ENCODE peak calls at places on chromosomes 3 and 15, in six cellular contexts. E, C, I, R, N and F are unnamed samples.

GRCh38 chr15:77030042-77030927 is 35.4 kb downstream of the PSTPIP1 start:
- DNase-seq in R (no peak), N (peak), I (peak), C (no peak), E (no peak), F (no peak)

GRCh38 chr15:67003586-67003985 is 61.8 kb upstream of the SMAD3 start:
- DNase-seq in R (no peak), N (no peak), C (no peak), I (no peak), E (no peak), F (no peak)

GRCh38 chr3:72373139-72373538 is 475.1 kb downstream of the SHQ1 start:
- DNase-seq in E (no peak), I (no peak), C (no peak), R (no peak), N (no peak), F (no peak)

GRCh38 chr3:158718490-158719170 is 13.6 kb downstream of the RARRES1 start:
- DNase-seq in E (peak), I (no peak), R (no peak), C (no peak), N (no peak), F (no peak)

GRCh38 chr15:101348643-101349496 is 53.8 kb upstream of the SNRPA1 start:
- DNase-seq in N (no peak), I (no peak), E (no peak), C (no peak), R (no peak), F (peak)

GRCh38 chr3:155342344-155342743 is 48.9 kb upstream of the STRIT1 start:
- DNase-seq in N (no peak), I (no peak), C (no peak), R (no peak), E (no peak), F (no peak)

GRCh38 chr3:21328982-21329381 is 422.0 kb downstream of the ZNF385D start:
- DNase-seq in I (peak), C (no peak), R (no peak), N (no peak), E (no peak), F (no peak)

GRCh38 chr3:111045564-111045963 is 26.1 kb upstream of the NECTIN3 start:
- DNase-seq in I (no peak), C (no peak), R (no peak), E (no peak), N (no peak), F (no peak)

GRCh38 chr15:27234593-27234992 is 263.6 kb downstream of the GABRG3 start:
- DNase-seq in C (no peak), I (peak), N (no peak), E (no peak), R (no peak), F (no peak)

GRCh38 chr15:80308002-80308401 is 56.0 kb upstream of the CTXND1 start:
- DNase-seq in R (peak), N (no peak), C (no peak), I (no peak), E (no peak), F (no peak)

GRCh38 chr3:10815487-10815886 is 541 bp upstream of the SLC6A11 start:
- DNase-seq in R (peak), E (no peak), C (no peak), N (no peak), I (no peak), F (no peak)

GRCh38 chr3:83515123-83515522 is 1443.7 kb upstream of the CADM2 start:
- DNase-seq in N (no peak), I (no peak), C (no peak), R (no peak), E (no peak), F (no peak)

GRCh38 chr15:48644827-48645557 is 517 bp downstream of the FBN1 start:
- DNase-seq in R (no peak), E (no peak), N (no peak), C (no peak), I (peak), F (no peak)

GRCh38 chr3:44963571-44964325 is 12.2 kb downstream of the ZDHHC3 start:
- DNase-seq in I (no peak), R (no peak), N (no peak), E (no peak), C (no peak), F (no peak)

GRCh38 chr15:68764090-68764489 is 56.6 kb downstream of the ANP32A start:
- DNase-seq in E (no peak), N (no peak), C (no peak), R (no peak), I (no peak), F (no peak)

GRCh38 chr3:151067158-151067557 is 18.3 kb upstream of the MED12L start:
- DNase-seq in N (no peak), E (peak), C (no peak), R (peak), I (no peak), F (no peak)

GRCh38 chr3:74273091-74273490 is 341.4 kb downstream of the CNTN3 start:
- DNase-seq in R (no peak), N (no peak), I (no peak), C (no peak), E (no peak), F (peak)

GRCh38 chr3:187210555-187211327 is 13.5 kb downstream of the RTP1 start:
- DNase-seq in I (no peak), C (no peak), N (peak), E (no peak), R (no peak), F (no peak)

GRCh38 chr3:20125912-20126311 is 60.1 kb downstream of the SGO1 start:
- DNase-seq in E (no peak), I (no peak), R (no peak), N (no peak), C (peak), F (no peak)

GRCh38 chr15:66323312-66323928 is 30.1 kb downstream of the DIS3L start:
- DNase-seq in E (no peak), C (no peak), N (peak), R (no peak), I (no peak), F (no peak)

GRCh38 chr3:127951276-127951675 is 36.2 kb downstream of the KBTBD12 start:
- DNase-seq in R (no peak), N (no peak), E (no peak), C (no peak), I (no peak), F (no peak)

GRCh38 chr3:19735111-19735510 is 198.9 kb downstream of the EFHB start:
- DNase-seq in I (no peak), C (no peak), N (no peak), R (no peak), E (no peak), F (no peak)

GRCh38 chr3:27134165-27134796 is 234.9 kb downstream of the NEK10 start:
- DNase-seq in C (peak), E (peak), R (peak), N (peak), I (peak), F (peak)

GRCh38 chr3:18049101-18049500 is 306.7 kb upstream of the TBC1D5 start:
- DNase-seq in E (no peak), R (no peak), I (no peak), N (no peak), C (no peak), F (no peak)

GRCh38 chr3:23170306-23170705 is 32.8 kb upstream of the UBE2E2 start:
- DNase-seq in C (no peak), N (no peak), R (no peak), I (no peak), E (no peak), F (no peak)

GRCh38 chr3:15164356-15164755 is 41.7 kb upstream of the CAPN7 start:
- DNase-seq in C (no peak), N (no peak), I (no peak), E (no peak), R (no peak), F (no peak)

GRCh38 chr3:38608086-38608775 is 41.3 kb downstream of the SCN5A start:
- DNase-seq in R (no peak), E (no peak), I (no peak), C (no peak), N (no peak), F (no peak)

GRCh38 chr15:42128476-42128875 is 28.0 kb downstream of the PLA2G4F start:
- DNase-seq in R (no peak), E (no peak), C (no peak), N (no peak), I (no peak), F (no peak)

GRCh38 chr3:18134386-18135082 is 290.6 kb downstream of the SATB1 start:
- DNase-seq in I (no peak), E (no peak), C (no peak), N (no peak), R (no peak), F (no peak)

GRCh38 chr3:114418724-114419543 is 125.1 kb downstream of the TIGIT start:
- DNase-seq in R (peak), E (peak), I (peak), N (peak), C (no peak), F (peak)

GRCh38 chr3:13655074-13655913 is 106.4 kb downstream of the FBLN2 start:
- DNase-seq in C (no peak), E (no peak), R (no peak), I (peak), N (peak), F (peak)

GRCh38 chr3:40120816-40121215 is 188.7 kb upstream of the EIF1B start:
- DNase-seq in C (no peak), E (no peak), R (no peak), N (no peak), I (no peak), F (no peak)

GRCh38 chr15:84631706-84632272 is 22.3 kb downstream of the WDR73 start:
- DNase-seq in N (no peak), E (no peak), C (no peak), I (no peak), R (peak), F (no peak)

GRCh38 chr3:56494679-56495322 is 26.5 kb upstream of the ERC2 start:
- DNase-seq in C (peak), E (peak), R (peak), N (peak), I (peak), F (peak)

GRCh38 chr3:45938043-45938435 is 5.2 kb upstream of the CXCR6 start:
- DNase-seq in R (no peak), N (no peak), I (no peak), C (no peak), E (no peak), F (no peak)

DNA sequence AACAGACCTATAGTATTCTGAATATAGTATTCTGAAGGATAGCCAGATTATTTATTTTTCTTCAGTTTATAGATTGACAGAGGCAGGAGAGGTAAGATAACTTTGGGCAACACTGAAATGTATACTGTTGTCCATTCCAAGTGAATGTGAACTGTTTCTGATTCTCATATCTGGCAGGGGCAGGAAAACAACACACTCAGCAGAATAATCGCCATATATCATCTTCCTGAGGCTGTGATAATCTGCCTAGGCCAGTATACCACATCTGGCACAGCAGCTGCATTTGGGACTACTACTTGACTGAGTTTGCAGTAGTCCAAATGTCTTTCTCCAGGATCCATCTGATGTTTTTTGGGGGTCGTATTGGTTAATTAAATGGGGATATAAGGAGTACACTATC is 22.4 kb upstream of the SETD2 start:
- DNase-seq in N (no peak), I (no peak), E (no peak), R (no peak), C (no peak), F (no peak)
- TF ChIP-seq JUND in N (no peak), I (no peak), E (no peak), R (no peak), C (no peak), F (no peak)

GRCh38 chr3:54756330-54756731 is 171.5 kb downstream of the LRTM1 start:
- DNase-seq in R (no peak), C (no peak), N (no peak), I (no peak), E (no peak), F (no peak)
- TF ChIP-seq JUND in R (no peak), C (no peak), N (no peak), I (no peak), E (no peak), F (no peak)

GRCh38 chr3:5187920-5188418 is 462 bp downstream of the EDEM1 start:
- DNase-seq in E (no peak), N (peak), I (peak), C (no peak), R (no peak), F (peak)

GRCh38 chr3:5187152-5187919 is at the start of gene EDEM1:
- DNase-seq in C (peak), I (peak), N (peak), E (peak), R (peak), F (peak)

GRCh38 chr3:5185093-5185673 is 2.3 kb upstream of the EDEM1 start:
- DNase-seq in E (no peak), C (no peak), R (no peak), I (no peak), N (no peak), F (no peak)

GRCh38 chr3:5186854-5187151 is 704 bp upstream of the EDEM1 start:
- DNase-seq in N (no peak), E (no peak), I (peak), R (peak), C (no peak), F (peak)

GRCh38 chr3:5186089-5186853 is 1.2 kb upstream of the EDEM1 start:
- DNase-seq in I (no peak), N (no peak), R (no peak), C (no peak), E (no peak), F (no peak)
- TF ChIP-seq JUND in I (no peak), N (no peak), R (no peak), C (no peak), E (no peak), F (no peak)

DNA sequence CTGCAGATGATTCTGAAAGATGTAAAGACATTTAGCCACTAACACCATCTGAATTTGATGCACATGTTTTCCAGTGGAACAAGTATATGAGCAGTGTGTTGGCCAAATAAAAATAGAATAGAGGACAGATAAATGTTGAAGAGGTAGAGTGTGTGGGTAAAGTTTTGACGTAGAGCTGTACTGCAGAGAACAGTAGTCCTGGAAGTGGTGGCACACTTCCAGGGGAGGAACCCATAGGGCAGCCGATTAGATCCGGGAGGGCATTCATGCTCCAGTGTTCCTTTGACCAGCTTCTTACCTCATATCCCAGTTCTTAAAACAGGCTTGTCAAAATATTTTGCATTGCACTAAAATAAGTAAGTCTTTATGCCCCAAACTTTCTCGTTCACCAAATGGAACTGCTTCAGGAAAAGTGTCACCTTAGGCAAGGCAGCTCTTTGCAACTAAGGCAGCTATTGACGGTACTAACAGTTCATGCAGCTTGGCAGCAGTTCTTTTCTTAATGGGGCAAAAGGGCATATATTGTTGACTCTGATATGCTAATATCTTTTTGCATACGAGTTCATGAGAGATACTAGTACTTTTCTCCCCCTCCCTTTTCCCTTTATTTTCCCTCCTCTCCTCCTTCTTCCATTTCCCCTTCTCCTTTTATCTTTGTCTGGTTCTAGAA is 429.3 kb upstream of the AZI2 start:
- DNase-seq in E (no peak), N (no peak), I (no peak), R (no peak), C (no peak), F (no peak)
- TF ChIP-seq JUND in E (no peak), N (no peak), I (no peak), R (no peak), C (no peak), F (no peak)

DNA sequence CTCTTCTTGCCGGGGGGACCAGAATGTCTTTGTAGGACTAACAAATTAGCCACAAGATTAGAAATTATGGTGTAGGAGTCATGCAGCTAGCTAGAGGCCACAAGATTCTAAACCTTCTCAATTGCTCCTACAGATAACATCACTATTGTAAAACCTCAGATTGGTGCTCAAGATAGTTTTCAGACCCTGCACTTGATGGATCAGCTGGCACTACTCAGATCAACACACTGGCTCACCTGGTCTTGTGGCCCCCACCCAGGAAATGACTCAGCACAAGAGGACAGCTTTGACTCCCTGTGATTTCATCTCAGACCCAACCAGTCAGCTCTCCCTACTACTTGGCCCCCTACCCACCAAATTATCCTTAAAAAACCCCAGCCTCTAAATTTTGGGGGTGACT is 124.1 kb upstream of the RASGRP1 start:
- DNase-seq in C (no peak), R (no peak), N (no peak), E (no peak), I (no peak), F (no peak)
- TF ChIP-seq JUND in C (no peak), R (no peak), N (no peak), E (no peak), I (no peak), F (no peak)